ENCODE peak calls at places on chromosomes 12 and 14, in seven cellular contexts. One of them, this sample, is unnamed.

GRCh38 chr12:32881702-32882101 is 14.9 kb downstream of the PKP2 start:
- DNase-seq in GDM1: no peak
- DNase-seq in effector CD4-positive, alpha-beta T cell: no peak
- DNase-seq in stimulated activated CD4-positive, alpha-beta T cell treated with anti-CD3 and anti-CD28 coated beads, Interleukin-2, amount 100 ng/mL, for 48 hours: no peak
- DNase-seq in astrocyte of the spinal cord: no peak
- DNase-seq in fibroblast of the aortic adventitia: no peak
- DNase-seq in thyroid gland: no peak
- DNase-seq in this sample: no peak

GRCh38 chr12:113762155-113762848 is 203.8 kb downstream of the RBM19 start:
- DNase-seq in GDM1: no peak
- DNase-seq in effector CD4-positive, alpha-beta T cell: no peak
- DNase-seq in stimulated activated CD4-positive, alpha-beta T cell treated with anti-CD3 and anti-CD28 coated beads, Interleukin-2, amount 100 ng/mL, for 48 hours: no peak
- DNase-seq in astrocyte of the spinal cord: no peak
- DNase-seq in fibroblast of the aortic adventitia: no peak
- DNase-seq in thyroid gland: no peak
- DNase-seq in this sample: no peak

GRCh38 chr14:98900236-98900635 is 371.8 kb downstream of the BCL11B start:
- DNase-seq in GDM1: no peak
- DNase-seq in effector CD4-positive, alpha-beta T cell: no peak
- DNase-seq in stimulated activated CD4-positive, alpha-beta T cell treated with anti-CD3 and anti-CD28 coated beads, Interleukin-2, amount 100 ng/mL, for 48 hours: no peak
- DNase-seq in astrocyte of the spinal cord: no peak
- DNase-seq in fibroblast of the aortic adventitia: no peak
- DNase-seq in thyroid gland: no peak
- DNase-seq in this sample: no peak

GRCh38 chr14:61146896-61147295 is 134.2 kb downstream of the TMEM30B start:
- DNase-seq in GDM1: no peak
- DNase-seq in effector CD4-positive, alpha-beta T cell: no peak
- DNase-seq in stimulated activated CD4-positive, alpha-beta T cell treated with anti-CD3 and anti-CD28 coated beads, Interleukin-2, amount 100 ng/mL, for 48 hours: no peak
- DNase-seq in astrocyte of the spinal cord: no peak
- DNase-seq in fibroblast of the aortic adventitia: no peak
- DNase-seq in thyroid gland: no peak
- DNase-seq in this sample: no peak

GRCh38 chr14:72788255-72788654 is 105.6 kb downstream of the DPF3 start:
- DNase-seq in GDM1: no peak
- DNase-seq in effector CD4-positive, alpha-beta T cell: no peak
- DNase-seq in stimulated activated CD4-positive, alpha-beta T cell treated with anti-CD3 and anti-CD28 coated beads, Interleukin-2, amount 100 ng/mL, for 48 hours: no peak
- DNase-seq in astrocyte of the spinal cord: no peak
- DNase-seq in fibroblast of the aortic adventitia: no peak
- DNase-seq in thyroid gland: no peak
- DNase-seq in this sample: no peak

GRCh38 chr12:123278150-123278627 is 6.5 kb upstream of the CDK2AP1 start:
- DNase-seq in GDM1: peak
- DNase-seq in effector CD4-positive, alpha-beta T cell: no peak
- DNase-seq in stimulated activated CD4-positive, alpha-beta T cell treated with anti-CD3 and anti-CD28 coated beads, Interleukin-2, amount 100 ng/mL, for 48 hours: no peak
- DNase-seq in astrocyte of the spinal cord: no peak
- DNase-seq in fibroblast of the aortic adventitia: no peak
- DNase-seq in thyroid gland: no peak
- DNase-seq in this sample: no peak

GRCh38 chr14:36988568-36988967 is 183.8 kb downstream of the SLC25A21 start:
- DNase-seq in GDM1: no peak
- DNase-seq in effector CD4-positive, alpha-beta T cell: no peak
- DNase-seq in stimulated activated CD4-positive, alpha-beta T cell treated with anti-CD3 and anti-CD28 coated beads, Interleukin-2, amount 100 ng/mL, for 48 hours: no peak
- DNase-seq in astrocyte of the spinal cord: no peak
- DNase-seq in fibroblast of the aortic adventitia: no peak
- DNase-seq in thyroid gland: no peak
- DNase-seq in this sample: no peak

GRCh38 chr12:38350342-38351181 is 34.0 kb downstream of the ALG10B start:
- DNase-seq in GDM1: no peak
- DNase-seq in effector CD4-positive, alpha-beta T cell: no peak
- DNase-seq in stimulated activated CD4-positive, alpha-beta T cell treated with anti-CD3 and anti-CD28 coated beads, Interleukin-2, amount 100 ng/mL, for 48 hours: no peak
- DNase-seq in astrocyte of the spinal cord: no peak
- DNase-seq in fibroblast of the aortic adventitia: no peak
- DNase-seq in thyroid gland: no peak
- DNase-seq in this sample: no peak

GRCh38 chr12:6567824-6568617 is at the start of gene NOP2:
- DNase-seq in GDM1: peak
- DNase-seq in effector CD4-positive, alpha-beta T cell: peak
- DNase-seq in stimulated activated CD4-positive, alpha-beta T cell treated with anti-CD3 and anti-CD28 coated beads, Interleukin-2, amount 100 ng/mL, for 48 hours: peak
- DNase-seq in astrocyte of the spinal cord: peak
- DNase-seq in fibroblast of the aortic adventitia: peak
- DNase-seq in thyroid gland: peak
- DNase-seq in this sample: peak

GRCh38 chr12:32542550-32543229 is 136.4 kb upstream of the DNM1L start:
- DNase-seq in GDM1: no peak
- DNase-seq in effector CD4-positive, alpha-beta T cell: no peak
- DNase-seq in stimulated activated CD4-positive, alpha-beta T cell treated with anti-CD3 and anti-CD28 coated beads, Interleukin-2, amount 100 ng/mL, for 48 hours: no peak
- DNase-seq in astrocyte of the spinal cord: no peak
- DNase-seq in fibroblast of the aortic adventitia: peak
- DNase-seq in thyroid gland: no peak
- DNase-seq in this sample: no peak

GRCh38 chr12:132411457-132411856 is 78.5 kb upstream of the FBRSL1 start:
- DNase-seq in GDM1: no peak
- DNase-seq in effector CD4-positive, alpha-beta T cell: no peak
- DNase-seq in stimulated activated CD4-positive, alpha-beta T cell treated with anti-CD3 and anti-CD28 coated beads, Interleukin-2, amount 100 ng/mL, for 48 hours: no peak
- DNase-seq in astrocyte of the spinal cord: no peak
- DNase-seq in fibroblast of the aortic adventitia: no peak
- DNase-seq in thyroid gland: no peak
- DNase-seq in this sample: no peak

GRCh38 chr12:6452245-6452731 is 446 bp downstream of the TAPBPL start:
- DNase-seq in GDM1: no peak
- DNase-seq in effector CD4-positive, alpha-beta T cell: no peak
- DNase-seq in stimulated activated CD4-positive, alpha-beta T cell treated with anti-CD3 and anti-CD28 coated beads, Interleukin-2, amount 100 ng/mL, for 48 hours: no peak
- DNase-seq in astrocyte of the spinal cord: no peak
- DNase-seq in fibroblast of the aortic adventitia: no peak
- DNase-seq in thyroid gland: peak
- DNase-seq in this sample: no peak

GRCh38 chr14:64645220-64645891 is 58.9 kb upstream of the PLEKHG3 start:
- DNase-seq in GDM1: no peak
- DNase-seq in effector CD4-positive, alpha-beta T cell: no peak
- DNase-seq in stimulated activated CD4-positive, alpha-beta T cell treated with anti-CD3 and anti-CD28 coated beads, Interleukin-2, amount 100 ng/mL, for 48 hours: no peak
- DNase-seq in astrocyte of the spinal cord: peak
- DNase-seq in fibroblast of the aortic adventitia: peak
- DNase-seq in thyroid gland: no peak
- DNase-seq in this sample: peak

GRCh38 chr12:52506858-52507715 is 13.1 kb downstream of the KRT5 start:
- DNase-seq in GDM1: peak
- DNase-seq in effector CD4-positive, alpha-beta T cell: no peak
- DNase-seq in stimulated activated CD4-positive, alpha-beta T cell treated with anti-CD3 and anti-CD28 coated beads, Interleukin-2, amount 100 ng/mL, for 48 hours: no peak
- DNase-seq in astrocyte of the spinal cord: peak
- DNase-seq in fibroblast of the aortic adventitia: peak
- DNase-seq in thyroid gland: no peak
- DNase-seq in this sample: peak

GRCh38 chr12:124607681-124608425 is 40.4 kb upstream of the NCOR2 start:
- DNase-seq in GDM1: no peak
- DNase-seq in effector CD4-positive, alpha-beta T cell: no peak
- DNase-seq in stimulated activated CD4-positive, alpha-beta T cell treated with anti-CD3 and anti-CD28 coated beads, Interleukin-2, amount 100 ng/mL, for 48 hours: no peak
- DNase-seq in astrocyte of the spinal cord: no peak
- DNase-seq in fibroblast of the aortic adventitia: no peak
- DNase-seq in thyroid gland: no peak
- DNase-seq in this sample: no peak

GRCh38 chr12:121711925-121712461 is 559 bp upstream of the TMEM120B start:
- DNase-seq in GDM1: no peak
- DNase-seq in effector CD4-positive, alpha-beta T cell: no peak
- DNase-seq in stimulated activated CD4-positive, alpha-beta T cell treated with anti-CD3 and anti-CD28 coated beads, Interleukin-2, amount 100 ng/mL, for 48 hours: no peak
- DNase-seq in astrocyte of the spinal cord: peak
- DNase-seq in fibroblast of the aortic adventitia: peak
- DNase-seq in thyroid gland: peak
- DNase-seq in this sample: no peak

GRCh38 chr14:42140001-42140400 is 533.3 kb downstream of the LRFN5 start:
- DNase-seq in GDM1: no peak
- DNase-seq in effector CD4-positive, alpha-beta T cell: no peak
- DNase-seq in stimulated activated CD4-positive, alpha-beta T cell treated with anti-CD3 and anti-CD28 coated beads, Interleukin-2, amount 100 ng/mL, for 48 hours: no peak
- DNase-seq in astrocyte of the spinal cord: peak
- DNase-seq in fibroblast of the aortic adventitia: peak
- DNase-seq in thyroid gland: no peak
- DNase-seq in this sample: no peak

GRCh38 chr12:72273851-72274284 is 1.7 kb downstream of the TRHDE start:
- DNase-seq in GDM1: no peak
- DNase-seq in effector CD4-positive, alpha-beta T cell: no peak
- DNase-seq in stimulated activated CD4-positive, alpha-beta T cell treated with anti-CD3 and anti-CD28 coated beads, Interleukin-2, amount 100 ng/mL, for 48 hours: no peak
- DNase-seq in astrocyte of the spinal cord: peak
- DNase-seq in fibroblast of the aortic adventitia: no peak
- DNase-seq in thyroid gland: no peak
- DNase-seq in this sample: no peak

GRCh38 chr12:60308366-60309000 is 712.7 kb downstream of the SLC16A7 start:
- DNase-seq in GDM1: no peak
- DNase-seq in effector CD4-positive, alpha-beta T cell: no peak
- DNase-seq in stimulated activated CD4-positive, alpha-beta T cell treated with anti-CD3 and anti-CD28 coated beads, Interleukin-2, amount 100 ng/mL, for 48 hours: no peak
- DNase-seq in astrocyte of the spinal cord: no peak
- DNase-seq in fibroblast of the aortic adventitia: peak
- DNase-seq in thyroid gland: no peak
- DNase-seq in this sample: no peak

GRCh38 chr12:12095016-12095415 is 24.3 kb downstream of the BCL2L14 start:
- DNase-seq in GDM1: no peak
- DNase-seq in effector CD4-positive, alpha-beta T cell: no peak
- DNase-seq in stimulated activated CD4-positive, alpha-beta T cell treated with anti-CD3 and anti-CD28 coated beads, Interleukin-2, amount 100 ng/mL, for 48 hours: no peak
- DNase-seq in astrocyte of the spinal cord: no peak
- DNase-seq in fibroblast of the aortic adventitia: no peak
- DNase-seq in thyroid gland: no peak
- DNase-seq in this sample: no peak

GRCh38 chr14:99721792-99722516 is 37.9 kb downstream of the CYP46A1 start:
- DNase-seq in GDM1: no peak
- DNase-seq in effector CD4-positive, alpha-beta T cell: no peak
- DNase-seq in stimulated activated CD4-positive, alpha-beta T cell treated with anti-CD3 and anti-CD28 coated beads, Interleukin-2, amount 100 ng/mL, for 48 hours: no peak
- DNase-seq in astrocyte of the spinal cord: no peak
- DNase-seq in fibroblast of the aortic adventitia: no peak
- DNase-seq in thyroid gland: no peak
- DNase-seq in this sample: no peak

GRCh38 chr12:6375269-6376078 is at the start of gene SCNN1A:
- DNase-seq in GDM1: no peak
- DNase-seq in effector CD4-positive, alpha-beta T cell: no peak
- DNase-seq in stimulated activated CD4-positive, alpha-beta T cell treated with anti-CD3 and anti-CD28 coated beads, Interleukin-2, amount 100 ng/mL, for 48 hours: no peak
- DNase-seq in astrocyte of the spinal cord: no peak
- DNase-seq in fibroblast of the aortic adventitia: no peak
- DNase-seq in thyroid gland: peak
- DNase-seq in this sample: no peak

GRCh38 chr14:65853407-65853955 is 441.0 kb downstream of the FUT8 start:
- DNase-seq in GDM1: no peak
- DNase-seq in effector CD4-positive, alpha-beta T cell: no peak
- DNase-seq in stimulated activated CD4-positive, alpha-beta T cell treated with anti-CD3 and anti-CD28 coated beads, Interleukin-2, amount 100 ng/mL, for 48 hours: no peak
- DNase-seq in astrocyte of the spinal cord: no peak
- DNase-seq in fibroblast of the aortic adventitia: no peak
- DNase-seq in thyroid gland: no peak
- DNase-seq in this sample: no peak

GRCh38 chr12:132204822-132205270 is 60.6 kb downstream of the NOC4L start:
- DNase-seq in GDM1: no peak
- DNase-seq in effector CD4-positive, alpha-beta T cell: no peak
- DNase-seq in stimulated activated CD4-positive, alpha-beta T cell treated with anti-CD3 and anti-CD28 coated beads, Interleukin-2, amount 100 ng/mL, for 48 hours: no peak
- DNase-seq in astrocyte of the spinal cord: no peak
- DNase-seq in fibroblast of the aortic adventitia: no peak
- DNase-seq in thyroid gland: no peak
- DNase-seq in this sample: no peak

GRCh38 chr12:95202691-95203476 is 14.4 kb downstream of the FGD6 start:
- DNase-seq in GDM1: peak
- DNase-seq in effector CD4-positive, alpha-beta T cell: no peak
- DNase-seq in stimulated activated CD4-positive, alpha-beta T cell treated with anti-CD3 and anti-CD28 coated beads, Interleukin-2, amount 100 ng/mL, for 48 hours: no peak
- DNase-seq in astrocyte of the spinal cord: peak
- DNase-seq in fibroblast of the aortic adventitia: peak
- DNase-seq in thyroid gland: no peak
- DNase-seq in this sample: no peak

GRCh38 chr14:70655110-70655826 is 13.6 kb downstream of the TTC9 start:
- DNase-seq in GDM1: peak
- DNase-seq in effector CD4-positive, alpha-beta T cell: peak
- DNase-seq in stimulated activated CD4-positive, alpha-beta T cell treated with anti-CD3 and anti-CD28 coated beads, Interleukin-2, amount 100 ng/mL, for 48 hours: peak
- DNase-seq in astrocyte of the spinal cord: no peak
- DNase-seq in fibroblast of the aortic adventitia: no peak
- DNase-seq in thyroid gland: no peak
- DNase-seq in this sample: no peak

GRCh38 chr12:125014526-125014925 is 21.1 kb downstream of the BRI3BP start:
- DNase-seq in GDM1: no peak
- DNase-seq in effector CD4-positive, alpha-beta T cell: no peak
- DNase-seq in stimulated activated CD4-positive, alpha-beta T cell treated with anti-CD3 and anti-CD28 coated beads, Interleukin-2, amount 100 ng/mL, for 48 hours: no peak
- DNase-seq in astrocyte of the spinal cord: no peak
- DNase-seq in fibroblast of the aortic adventitia: no peak
- DNase-seq in thyroid gland: no peak
- DNase-seq in this sample: no peak

GRCh38 chr14:56181666-56182065 is 63.5 kb downstream of the PELI2 start:
- DNase-seq in GDM1: no peak
- DNase-seq in effector CD4-positive, alpha-beta T cell: no peak
- DNase-seq in stimulated activated CD4-positive, alpha-beta T cell treated with anti-CD3 and anti-CD28 coated beads, Interleukin-2, amount 100 ng/mL, for 48 hours: no peak
- DNase-seq in astrocyte of the spinal cord: no peak
- DNase-seq in fibroblast of the aortic adventitia: no peak
- DNase-seq in thyroid gland: peak
- DNase-seq in this sample: no peak

GRCh38 chr12:43098078-43098477 is 453.9 kb downstream of the ADAMTS20 start:
- DNase-seq in GDM1: no peak
- DNase-seq in effector CD4-positive, alpha-beta T cell: no peak
- DNase-seq in stimulated activated CD4-positive, alpha-beta T cell treated with anti-CD3 and anti-CD28 coated beads, Interleukin-2, amount 100 ng/mL, for 48 hours: no peak
- DNase-seq in astrocyte of the spinal cord: no peak
- DNase-seq in fibroblast of the aortic adventitia: no peak
- DNase-seq in thyroid gland: no peak
- DNase-seq in this sample: no peak

GRCh38 chr12:72271401-72271740 is 799 bp upstream of the TRHDE start:
- DNase-seq in GDM1: no peak
- DNase-seq in effector CD4-positive, alpha-beta T cell: no peak
- DNase-seq in stimulated activated CD4-positive, alpha-beta T cell treated with anti-CD3 and anti-CD28 coated beads, Interleukin-2, amount 100 ng/mL, for 48 hours: no peak
- DNase-seq in astrocyte of the spinal cord: peak
- DNase-seq in fibroblast of the aortic adventitia: no peak
- DNase-seq in thyroid gland: peak
- DNase-seq in this sample: no peak

GRCh38 chr14:51431741-51432140 is 191.7 kb downstream of the TMX1 start:
- DNase-seq in GDM1: no peak
- DNase-seq in effector CD4-positive, alpha-beta T cell: no peak
- DNase-seq in stimulated activated CD4-positive, alpha-beta T cell treated with anti-CD3 and anti-CD28 coated beads, Interleukin-2, amount 100 ng/mL, for 48 hours: no peak
- DNase-seq in astrocyte of the spinal cord: no peak
- DNase-seq in fibroblast of the aortic adventitia: no peak
- DNase-seq in thyroid gland: no peak
- DNase-seq in this sample: no peak

GRCh38 chr12:131223791-131224567 is 270.3 kb downstream of the ADGRD1 start:
- DNase-seq in GDM1: no peak
- DNase-seq in effector CD4-positive, alpha-beta T cell: no peak
- DNase-seq in stimulated activated CD4-positive, alpha-beta T cell treated with anti-CD3 and anti-CD28 coated beads, Interleukin-2, amount 100 ng/mL, for 48 hours: no peak
- DNase-seq in astrocyte of the spinal cord: no peak
- DNase-seq in fibroblast of the aortic adventitia: no peak
- DNase-seq in thyroid gland: no peak
- DNase-seq in this sample: no peak

GRCh38 chr14:68295316-68295816 is 475.8 kb downstream of the RAD51B start:
- DNase-seq in GDM1: no peak
- DNase-seq in effector CD4-positive, alpha-beta T cell: no peak
- DNase-seq in stimulated activated CD4-positive, alpha-beta T cell treated with anti-CD3 and anti-CD28 coated beads, Interleukin-2, amount 100 ng/mL, for 48 hours: no peak
- DNase-seq in astrocyte of the spinal cord: no peak
- DNase-seq in fibroblast of the aortic adventitia: no peak
- DNase-seq in thyroid gland: peak
- DNase-seq in this sample: no peak

GRCh38 chr12:109961612-109962011 is 34.6 kb downstream of the GIT2 start:
- DNase-seq in GDM1: no peak
- DNase-seq in effector CD4-positive, alpha-beta T cell: no peak
- DNase-seq in stimulated activated CD4-positive, alpha-beta T cell treated with anti-CD3 and anti-CD28 coated beads, Interleukin-2, amount 100 ng/mL, for 48 hours: no peak
- DNase-seq in astrocyte of the spinal cord: peak
- DNase-seq in fibroblast of the aortic adventitia: no peak
- DNase-seq in thyroid gland: no peak
- DNase-seq in this sample: no peak

GRCh38 chr14:53412819-53413664 is 259.9 kb upstream of the DDHD1 start:
- DNase-seq in GDM1: no peak
- DNase-seq in effector CD4-positive, alpha-beta T cell: no peak
- DNase-seq in stimulated activated CD4-positive, alpha-beta T cell treated with anti-CD3 and anti-CD28 coated beads, Interleukin-2, amount 100 ng/mL, for 48 hours: no peak
- DNase-seq in astrocyte of the spinal cord: no peak
- DNase-seq in fibroblast of the aortic adventitia: no peak
- DNase-seq in thyroid gland: no peak
- DNase-seq in this sample: peak

GRCh38 chr12:15842106-15842505 is 40.1 kb upstream of the STRAP start:
- DNase-seq in GDM1: no peak
- DNase-seq in effector CD4-positive, alpha-beta T cell: no peak
- DNase-seq in stimulated activated CD4-positive, alpha-beta T cell treated with anti-CD3 and anti-CD28 coated beads, Interleukin-2, amount 100 ng/mL, for 48 hours: no peak
- DNase-seq in astrocyte of the spinal cord: peak
- DNase-seq in fibroblast of the aortic adventitia: peak
- DNase-seq in thyroid gland: no peak
- DNase-seq in this sample: no peak

GRCh38 chr14:72889366-72889765 is 4.5 kb downstream of the DPF3 start:
- DNase-seq in GDM1: no peak
- DNase-seq in effector CD4-positive, alpha-beta T cell: no peak
- DNase-seq in stimulated activated CD4-positive, alpha-beta T cell treated with anti-CD3 and anti-CD28 coated beads, Interleukin-2, amount 100 ng/mL, for 48 hours: no peak
- DNase-seq in astrocyte of the spinal cord: no peak
- DNase-seq in fibroblast of the aortic adventitia: no peak
- DNase-seq in thyroid gland: no peak
- DNase-seq in this sample: no peak

GRCh38 chr12:130589391-130590317 is 126.4 kb downstream of the RIMBP2 start:
- DNase-seq in GDM1: no peak
- DNase-seq in effector CD4-positive, alpha-beta T cell: no peak
- DNase-seq in stimulated activated CD4-positive, alpha-beta T cell treated with anti-CD3 and anti-CD28 coated beads, Interleukin-2, amount 100 ng/mL, for 48 hours: no peak
- DNase-seq in astrocyte of the spinal cord: no peak
- DNase-seq in fibroblast of the aortic adventitia: no peak
- DNase-seq in thyroid gland: no peak
- DNase-seq in this sample: no peak